ENCODE peak calls at places on chromosomes 2 and 18, in four cellular contexts. L, C, E and Q are unnamed samples.

GRCh38 chr2:183037660-183038340 is 457 bp downstream of the NCKAP1 start:
- DNase-seq in C (peak; percentile 37), E (peak; percentile 16), L (no peak), Q (peak; percentile 39)

GRCh38 chr2:37571571-37572136 is 99.8 kb downstream of the CDC42EP3 start:
- DNase-seq in E (no peak), C (no peak), L (no peak), Q (no peak)

GRCh38 chr2:36731941-36732700 is 35.6 kb downstream of the VIT start:
- DNase-seq in E (no peak), C (no peak), L (no peak), Q (no peak)

GRCh38 chr18:22465859-22466602 is 48.3 kb upstream of the CTAGE1 start:
- DNase-seq in E (peak; percentile 67), C (peak; percentile 34), L (peak; percentile 96), Q (peak; percentile 70)

GRCh38 chr18:74063552-74063951 is 84.1 kb downstream of the FBXO15 start:
- DNase-seq in C (no peak), E (no peak), L (no peak), Q (no peak)

GRCh38 chr2:47295133-47295980 is 107.6 kb upstream of the MSH2 start:
- DNase-seq in E (no peak), L (no peak), C (no peak), Q (no peak)

GRCh38 chr2:37389984-37390765 is 45.7 kb downstream of the QPCT start:
- DNase-seq in L (peak; percentile 92), C (no peak), E (no peak), Q (peak; percentile 76)

GRCh38 chr18:49922228-49922627 is 108.9 kb upstream of the ACAA2 start:
- DNase-seq in C (no peak), E (no peak), L (no peak), Q (no peak)

GRCh38 chr18:32899819-32900218 is 127.0 kb upstream of the KLHL14 start:
- DNase-seq in L (no peak), C (no peak), E (no peak), Q (no peak)

GRCh38 chr2:181218271-181218935 is 238.0 kb downstream of the UBE2E3 start:
- DNase-seq in C (no peak), E (no peak), L (no peak), Q (no peak)

GRCh38 chr2:112149194-112149593 is 11.0 kb downstream of the FBLN7 start:
- DNase-seq in L (no peak), C (no peak), E (no peak), Q (no peak)

GRCh38 chr2:60356346-60356745 is 197.1 kb downstream of the BCL11A start:
- DNase-seq in E (no peak), L (no peak), C (no peak), Q (no peak)

GRCh38 chr2:134183679-134184078 is 70.2 kb upstream of the MGAT5 start:
- DNase-seq in E (no peak), C (no peak), L (no peak), Q (no peak)

GRCh38 chr2:171513719-171514160 is 8.5 kb upstream of the CYBRD1 start:
- DNase-seq in E (no peak), L (no peak), C (no peak), Q (no peak)